ENCODE peak calls at places on chromosomes 4 and X, in ten cellular contexts. K is cardiac fibroblast, J is psoas muscle, M is Karpas-422, D is adrenal gland, S is cardiac muscle cell, G is aorta, P is adipocyte, T is body of pancreas, N is heart right ventricle. B is an unnamed sample.

GRCh38 chr4:112340048-112340447 is 42.9 kb downstream of the ALPK1 start:
- DNase-seq in K (no peak), J (no peak), M (no peak), D (no peak), S (no peak), G (no peak), P (no peak), T (no peak), N (no peak), B (peak; percentile 98)

GRCh38 chrX:16573781-16574180 is 76.2 kb upstream of the S100G start:
- DNase-seq in K (peak; percentile 29), J (no peak), M (no peak), D (no peak), S (no peak), G (no peak), P (peak; percentile 14), T (no peak), N (no peak), B (no peak)

GRCh38 chr4:55499495-55499894 is 47.2 kb downstream of the CLOCK start:
- DNase-seq in K (no peak), J (no peak), M (no peak), D (no peak), S (no peak), G (no peak), P (no peak), T (no peak), N (no peak), B (no peak)

GRCh38 chr4:110830461-110830860 is 207.6 kb upstream of the PITX2 start:
- DNase-seq in K (no peak), J (no peak), M (no peak), D (no peak), S (no peak), G (no peak), P (no peak), T (no peak), N (no peak), B (no peak)

GRCh38 chr4:14888790-14889189 is 113.5 kb upstream of the CPEB2 start:
- DNase-seq in K (no peak), J (no peak), M (no peak), D (no peak), S (no peak), G (no peak), P (peak; percentile 13), T (no peak), N (no peak), B (no peak)

GRCh38 chr4:101655005-101655404 is 135.5 kb upstream of the BANK1 start:
- DNase-seq in K (no peak), J (no peak), M (no peak), D (no peak), S (no peak), G (no peak), P (no peak), T (no peak), N (no peak), B (no peak)

GRCh38 chrX:148929686-148930085 is 429.3 kb downstream of the AFF2 start:
- DNase-seq in K (peak; percentile 24), J (no peak), M (no peak), D (no peak), S (no peak), G (no peak), P (no peak), T (no peak), N (no peak), B (no peak)

GRCh38 chr4:93313207-93313606 is 515.3 kb upstream of the ATOH1 start:
- DNase-seq in K (no peak), J (no peak), M (no peak), D (no peak), S (no peak), G (no peak), P (peak; percentile 25), T (no peak), N (no peak), B (no peak)

GRCh38 chr4:12265554-12265953 is 836.9 kb upstream of the HS3ST1 start:
- DNase-seq in K (no peak), J (no peak), M (no peak), D (no peak), S (no peak), G (no peak), P (no peak), T (no peak), N (no peak), B (no peak)

GRCh38 chrX:135931644-135932487 is 38.4 kb downstream of the SAGE1 start:
- DNase-seq in K (peak; percentile 41), J (peak; percentile 56), M (peak; percentile 74), D (peak; percentile 45), S (peak; percentile 59), G (no peak), P (peak; percentile 66), T (peak; percentile 41), N (peak; percentile 15), B (peak; percentile 77)

GRCh38 chr4:112145326-112145819 is at the start of gene FAM241A:
- DNase-seq in K (peak; percentile 90), J (peak; percentile 92), M (peak; percentile 89), D (peak; percentile 88), S (peak; percentile 92), G (peak; percentile 96), P (peak; percentile 93), T (peak; percentile 86), N (peak; percentile 92), B (peak; percentile 71)

GRCh38 chr4:14810568-14810967 is 191.7 kb upstream of the CPEB2 start:
- DNase-seq in K (peak; percentile 9), J (no peak), M (no peak), D (no peak), S (no peak), G (no peak), P (no peak), T (no peak), N (no peak), B (no peak)

GRCh38 chrX:150036181-150036580 is 97.9 kb upstream of the EOLA2 start:
- DNase-seq in K (peak; percentile 57), J (no peak), M (no peak), D (peak; percentile 48), S (no peak), G (no peak), P (peak; percentile 66), T (peak; percentile 21), N (no peak), B (no peak)

GRCh38 chrX:88940904-88941303 is 193.9 kb downstream of the CPXCR1 start:
- DNase-seq in K (no peak), J (no peak), M (no peak), D (no peak), S (no peak), G (no peak), P (no peak), T (no peak), N (no peak), B (peak; percentile 63)

GRCh38 chrX:102837843-102838242 is 99.2 kb upstream of the RAB40AL start:
- DNase-seq in K (no peak), J (no peak), M (no peak), D (no peak), S (no peak), G (no peak), P (peak; percentile 4), T (peak; percentile 11), N (no peak), B (no peak)

GRCh38 chr4:24768006-24768405 is 27.4 kb upstream of the SOD3 start:
- DNase-seq in K (no peak), J (no peak), M (no peak), D (no peak), S (no peak), G (no peak), P (no peak), T (no peak), N (no peak), B (no peak)

GRCh38 chrX:153946910-153947769 is 2.7 kb upstream of the RENBP start:
- DNase-seq in K (peak; percentile 81), J (peak; percentile 87), M (peak; percentile 95), D (peak; percentile 79), S (peak; percentile 78), G (peak; percentile 90), P (peak; percentile 83), T (peak; percentile 76), N (peak; percentile 64), B (peak; percentile 95)

DNA sequence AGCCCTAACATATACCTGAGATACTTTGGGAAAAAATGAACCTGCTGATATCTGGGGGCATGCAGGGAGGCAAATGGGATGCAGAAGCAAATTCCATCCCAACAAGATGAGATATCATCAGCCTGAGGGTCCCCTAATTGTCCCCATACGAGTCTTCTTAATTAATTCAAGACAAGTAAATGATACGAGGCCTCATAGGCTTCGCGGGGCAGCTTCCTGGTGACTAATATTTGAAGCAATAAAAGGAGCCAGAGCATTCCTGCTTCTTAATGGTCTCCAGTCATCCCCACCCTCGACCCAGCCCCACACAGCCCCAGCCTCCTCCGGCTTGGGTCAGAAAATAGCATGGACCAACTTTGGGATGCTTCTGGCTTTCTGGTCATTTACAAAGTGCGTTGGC is 99.6 kb upstream of the MSX1 start:
- DNase-seq in K (no peak), J (no peak), M (no peak), D (no peak), S (no peak), G (no peak), P (no peak), T (no peak), N (no peak), B (no peak)
- H3K4me3 ChIP-seq in K (no peak overlapping the region), J (no peak overlapping the region), M (no peak overlapping the region), D (no peak overlapping the region), S (no peak overlapping the region), G (no peak overlapping the region), P (no peak overlapping the region), T (no peak overlapping the region), N (no peak overlapping the region), B (no peak overlapping the region)

GRCh38 chr4:158208931-158209640 is 1.2 kb upstream of the TMEM144 start:
- DNase-seq in K (no peak), J (no peak), M (no peak), D (no peak), S (no peak), G (no peak), P (no peak), T (peak; percentile 10), N (no peak), B (no peak)

GRCh38 chr4:158211288-158211687 is 1.0 kb downstream of the TMEM144 start:
- DNase-seq in K (no peak), J (no peak), M (no peak), D (no peak), S (peak; percentile 2), G (no peak), P (no peak), T (peak; percentile 53), N (no peak), B (no peak)

GRCh38 chr4:158209825-158210807 is at the start of gene TMEM144:
- DNase-seq in K (peak; percentile 91), J (peak; percentile 92), M (no peak), D (peak; percentile 97), S (peak; percentile 95), G (peak; percentile 97), P (peak; percentile 96), T (peak; percentile 96), N (peak; percentile 90), B (peak; percentile 77)
- H3K4me3 ChIP-seq in K (peak within 1 kb of the TSS; percentile 49), J (peak within 1 kb of the TSS; percentile 66), M (no peak within 1 kb of the TSS), D (no peak within 1 kb of the TSS), S (peak within 1 kb of the TSS; percentile 46), G (peak within 1 kb of the TSS; percentile 47), P (peak within 1 kb of the TSS; percentile 87), T (no peak within 1 kb of the TSS), N (peak within 1 kb of the TSS; percentile 1), B (peak within 1 kb of the TSS; percentile 31)

GRCh38 chr4:171812377-171813194 is 618 bp upstream of the GALNTL6 start:
- DNase-seq in K (no peak), J (no peak), M (no peak), D (no peak), S (peak; percentile 15), G (peak; percentile 75), P (peak; percentile 33), T (no peak), N (no peak), B (peak; percentile 26)
- H3K4me3 ChIP-seq in K (peak overlapping the region; percentile 19), J (peak overlapping the region; percentile 53), M (no peak overlapping the region), D (no peak overlapping the region), S (peak overlapping the region; percentile 52), G (peak overlapping the region; percentile 7), P (peak overlapping the region; percentile 64), T (peak overlapping the region; percentile 11), N (no peak overlapping the region), B (peak overlapping the region; percentile 30)

GRCh38 chr4:125369098-125369497 is 54.3 kb downstream of the FAT4 start:
- DNase-seq in K (no peak), J (no peak), M (no peak), D (no peak), S (no peak), G (no peak), P (no peak), T (no peak), N (no peak), B (no peak)
- H3K4me3 ChIP-seq in K (peak overlapping the region; percentile 29), J (peak overlapping the region; percentile 57), M (no peak overlapping the region), D (no peak overlapping the region), S (no peak overlapping the region), G (no peak overlapping the region), P (peak overlapping the region; percentile 69), T (no peak overlapping the region), N (no peak overlapping the region), B (no peak overlapping the region)